ENCODE peak calls at places on chromosomes 16 and 17, in eight cellular contexts. Y is transverse colon, A is K562, G is esophagus muscularis mucosa, O is GM12878, B is sigmoid colon, L is HepG2, H is suprapubic skin. T is an unnamed sample.

GRCh38 chr16:2296662-2297505 is 29.0 kb upstream of the RNPS1 start:
- DNase-seq in Y (no peak), A (peak; percentile 76), G (no peak), O (no peak), B (no peak), L (peak; percentile 54), H (no peak), T (peak; percentile 47)

GRCh38 chr16:19001788-19002187 is 18.1 kb downstream of the TMC7 start:
- DNase-seq in Y (no peak), A (no peak), G (no peak), O (no peak), B (no peak), L (no peak), H (no peak), T (no peak)

GRCh38 chr16:89210165-89210903 is 7.2 kb upstream of the ZNF778 start:
- DNase-seq in Y (no peak), A (no peak), G (no peak), O (no peak), B (no peak), L (no peak), H (no peak), T (no peak)

GRCh38 chr17:49834118-49834743 is 13.6 kb downstream of the TAC4 start:
- DNase-seq in Y (no peak), A (no peak), G (no peak), O (no peak), B (no peak), L (no peak), H (no peak), T (no peak)

GRCh38 chr16:14364386-14365199 is 265.5 kb downstream of the PARN start:
- DNase-seq in Y (no peak), A (peak; percentile 39), G (no peak), O (no peak), B (no peak), L (peak; percentile 99), H (no peak), T (peak; percentile 35)

GRCh38 chr17:64128787-64129514 is 993 bp downstream of the ERN1 start:
- DNase-seq in Y (peak; percentile 62), A (no peak), G (no peak), O (no peak), B (peak; percentile 74), L (no peak), H (no peak), T (peak; percentile 53)

GRCh38 chr17:8740486-8740885 is 4.2 kb downstream of the CCDC42 start:
- DNase-seq in Y (peak; percentile 18), A (no peak), G (no peak), O (no peak), B (no peak), L (no peak), H (no peak), T (no peak)

GRCh38 chr17:50280801-50281441 is 6.7 kb downstream of the TMEM92 start:
- DNase-seq in Y (no peak), A (no peak), G (no peak), O (no peak), B (no peak), L (no peak), H (no peak), T (no peak)

GRCh38 chr17:63984651-63985386 is 12.1 kb upstream of the SCN4A start:
- DNase-seq in Y (peak; percentile 39), A (peak; percentile 48), G (no peak), O (no peak), B (no peak), L (peak; percentile 38), H (no peak), T (peak; percentile 30)

GRCh38 chr16:546909-547770 is 13.1 kb upstream of the PRR35 start:
- DNase-seq in Y (peak; percentile 86), A (peak; percentile 46), G (no peak), O (no peak), B (peak; percentile 86), L (no peak), H (no peak), T (peak; percentile 78)

GRCh38 chr16:56617212-56618085 is 8.1 kb upstream of the MT1E start:
- DNase-seq in Y (peak; percentile 70), A (no peak), G (no peak), O (no peak), B (peak; percentile 92), L (no peak), H (no peak), T (peak; percentile 80)

GRCh38 chr17:21388066-21388465 is 11.9 kb downstream of the KCNJ12 start:
- DNase-seq in Y (no peak), A (no peak), G (no peak), O (no peak), B (no peak), L (no peak), H (no peak), T (no peak)

GRCh38 chr17:42623732-42624596 is 14.5 kb downstream of the TUBG1 start:
- DNase-seq in Y (peak; percentile 42), A (peak; percentile 72), G (no peak), O (no peak), B (no peak), L (no peak), H (no peak), T (peak; percentile 81)

GRCh38 chr16:4373356-4373908 is 1.8 kb downstream of the VASN start:
- DNase-seq in Y (no peak), A (no peak), G (no peak), O (no peak), B (no peak), L (no peak), H (peak; percentile 80), T (no peak)

GRCh38 chr16:81415757-81416156 is 28.9 kb upstream of the CMIP start:
- DNase-seq in Y (no peak), A (no peak), G (no peak), O (no peak), B (no peak), L (no peak), H (no peak), T (no peak)

GRCh38 chr17:50255766-50256480 is 18.3 kb upstream of the TMEM92 start:
- DNase-seq in Y (no peak), A (no peak), G (no peak), O (no peak), B (no peak), L (no peak), H (no peak), T (no peak)

GRCh38 chr17:64130559-64131001 is 636 bp upstream of the ERN1 start:
- DNase-seq in Y (peak; percentile 51), A (no peak), G (no peak), O (peak; percentile 68), B (peak; percentile 78), L (no peak), H (no peak), T (no peak)

GRCh38 chr16:35255816-35256215 is 1796.4 kb downstream of the TP53TG3F start:
- DNase-seq in Y (no peak), A (no peak), G (peak; percentile 89), O (no peak), B (no peak), L (no peak), H (no peak), T (no peak)

GRCh38 chr16:3664187-3664896 is 9.9 kb downstream of the DNASE1 start:
- DNase-seq in Y (no peak), A (no peak), G (no peak), O (no peak), B (no peak), L (no peak), H (no peak), T (no peak)

GRCh38 chr17:45228985-45229517 is 7.4 kb downstream of the FMNL1 start:
- DNase-seq in Y (peak; percentile 87), A (peak; percentile 73), G (peak; percentile 95), O (peak; percentile 68), B (peak; percentile 96), L (peak; percentile 56), H (peak; percentile 96), T (peak; percentile 70)
- TF ChIP-seq POLR2AphosphoS5 in Y (peak; percentile 41), A (no peak), G (peak; percentile 64), O (peak; percentile 48), B (peak; percentile 43), L (no peak), H (peak; percentile 65), T (peak; percentile 2)

GRCh38 chr17:17749921-17750320 is 68.7 kb downstream of the RAI1 start:
- DNase-seq in Y (peak; percentile 47), A (peak; percentile 63), G (no peak), O (peak; percentile 51), B (no peak), L (peak; percentile 36), H (no peak), T (peak; percentile 48)

GRCh38 chr17:17750881-17751280 is 69.6 kb downstream of the RAI1 start:
- DNase-seq in Y (peak; percentile 29), A (no peak), G (no peak), O (peak; percentile 47), B (no peak), L (no peak), H (no peak), T (no peak)

GRCh38 chr17:17748179-17748578 is 66.9 kb downstream of the RAI1 start:
- DNase-seq in Y (no peak), A (no peak), G (no peak), O (no peak), B (no peak), L (no peak), H (no peak), T (no peak)

GRCh38 chr17:17748604-17749003 is 67.3 kb downstream of the RAI1 start:
- DNase-seq in Y (no peak), A (no peak), G (no peak), O (no peak), B (no peak), L (no peak), H (no peak), T (no peak)

DNA sequence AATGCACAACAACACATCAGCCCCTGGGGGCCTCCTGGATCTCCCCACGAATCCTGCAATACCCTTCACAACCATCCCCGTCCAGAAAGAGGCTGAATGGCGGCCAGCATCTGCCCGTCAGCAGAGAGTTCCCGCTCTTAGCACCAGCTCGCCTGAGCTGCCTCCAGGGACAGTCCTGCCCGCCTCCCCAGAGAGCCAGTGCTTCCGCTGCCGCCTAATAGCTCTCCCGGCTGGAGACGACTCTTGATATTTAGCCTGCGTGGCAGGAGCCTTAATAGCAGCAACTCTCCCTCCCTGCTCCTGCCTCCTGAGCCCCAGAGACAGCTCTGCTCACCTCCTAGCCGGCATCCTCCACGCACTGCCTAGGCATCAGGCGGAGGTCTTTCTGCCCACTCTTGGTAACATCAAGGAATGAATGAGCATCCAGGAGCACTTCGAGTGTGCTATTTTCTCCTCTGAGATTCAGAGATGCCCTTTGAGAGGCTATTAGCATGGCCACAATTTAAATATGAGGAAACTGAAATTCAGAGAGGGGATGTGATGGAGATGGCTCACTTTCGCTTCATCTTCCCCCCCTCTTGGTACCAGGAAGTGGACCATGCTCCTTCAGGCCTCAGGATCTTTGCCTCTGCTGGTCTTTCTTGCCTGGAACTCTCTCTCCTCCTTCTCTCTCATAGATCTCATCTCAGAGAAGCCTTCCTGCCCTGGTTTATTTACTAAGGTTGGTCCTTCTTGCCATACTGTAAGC is 67.9 kb downstream of the RAI1 start:
- DNase-seq in Y (no peak), A (no peak), G (no peak), O (no peak), B (no peak), L (no peak), H (no peak), T (no peak)
- TF ChIP-seq EP300 in Y (no peak), A (no peak), G (no peak), O (no peak), B (no peak), L (no peak), H (no peak), T (no peak)

GRCh38 chr17:35117984-35118383 is 1.7 kb downstream of the RAD51D start:
- DNase-seq in Y (no peak), A (no peak), G (no peak), O (peak; percentile 45), B (no peak), L (peak; percentile 19), H (no peak), T (no peak)
- TF ChIP-seq CTCF in Y (no peak), A (peak; percentile 29), G (no peak), O (peak; percentile 65), B (no peak), L (peak; percentile 50), H (no peak), T (no peak)

GRCh38 chr17:20173091-20173490 is 163.9 kb downstream of the SPECC1 start:
- DNase-seq in Y (no peak), A (no peak), G (no peak), O (no peak), B (no peak), L (peak; percentile 12), H (no peak), T (no peak)
- TF ChIP-seq POLR2AphosphoS5 in Y (no peak), A (no peak), G (no peak), O (no peak), B (no peak), L (no peak), H (no peak), T (no peak)